ENCODE peak calls at places on chromosome 14, in eight cellular contexts. O is H54; W is naive thymus-derived CD8-positive, alpha-beta T cell; R is psoas muscle; B is pulmonary artery endothelial cell; V is T-cell; P is upper lobe of left lung; E is iris pigment epithelial cell. A is an unnamed sample.

GRCh38 chr14:102891556-102891955 is 30.9 kb upstream of the AMN start:
- DNase-seq in P (no peak), R (no peak), V (no peak), O (no peak), B (no peak), W (no peak), E (peak), A (no peak)

GRCh38 chr14:73458219-73458976 is at the start of gene NUMB:
- DNase-seq in R (peak), P (peak), W (peak), B (peak), O (peak), V (peak), E (peak), A (peak)

GRCh38 chr14:73718742-73719251 is 4.6 kb upstream of the PNMA1 start:
- DNase-seq in R (no peak), P (no peak), O (no peak), W (no peak), B (no peak), V (no peak), E (no peak), A (no peak)

GRCh38 chr14:59213368-59214315 is 25.2 kb downstream of the DAAM1 start:
- DNase-seq in O (no peak), V (no peak), R (no peak), W (no peak), B (no peak), E (peak), P (no peak), A (no peak)

GRCh38 chr14:92093320-92093719 is 13.1 kb downstream of the ATXN3 start:
- DNase-seq in B (no peak), W (no peak), V (no peak), O (no peak), E (no peak), R (no peak), P (no peak), A (no peak)

GRCh38 chr14:105748204-105748578 is 221.8 kb downstream of the TMEM121 start:
- DNase-seq in B (no peak), E (peak), V (no peak), W (no peak), O (peak), P (no peak), R (no peak), A (no peak)

GRCh38 chr14:51472881-51473280 is 178.8 kb upstream of the FRMD6 start:
- DNase-seq in R (no peak), E (no peak), B (no peak), W (no peak), V (no peak), P (no peak), O (no peak), A (no peak)

GRCh38 chr14:96203635-96204034 is 1.0 kb upstream of the BDKRB2 start:
- DNase-seq in R (no peak), O (peak), P (peak), E (peak), V (no peak), B (no peak), W (no peak), A (no peak)

GRCh38 chr14:90632451-90632850 is 183.8 kb downstream of the TTC7B start:
- DNase-seq in O (no peak), W (no peak), B (no peak), R (no peak), E (peak), P (no peak), V (no peak), A (no peak)

GRCh38 chr14:93073833-93074769 is 41.6 kb downstream of the ITPK1 start:
- DNase-seq in R (peak), B (no peak), V (no peak), O (no peak), W (no peak), P (peak), E (peak), A (no peak)

GRCh38 chr14:86799244-86799647 is 1193.7 kb downstream of the GALC start:
- DNase-seq in O (no peak), P (no peak), B (no peak), E (peak), V (no peak), W (no peak), R (no peak), A (no peak)

GRCh38 chr14:76917759-76918175 is 91.6 kb downstream of the LRRC74A start:
- DNase-seq in W (no peak), V (no peak), E (no peak), B (no peak), O (no peak), P (peak), R (peak), A (no peak)

GRCh38 chr14:92549853-92550244 is 36.3 kb downstream of the RIN3 start:
- DNase-seq in O (no peak), P (peak), R (peak), W (no peak), B (no peak), V (no peak), E (no peak), A (no peak)

GRCh38 chr14:34462132-34462893 is at the start of gene SPTSSA:
- DNase-seq in O (peak), W (peak), V (peak), E (peak), R (peak), P (peak), B (peak), A (peak)

GRCh38 chr14:68718033-68718725 is 74.7 kb downstream of the ZFP36L1 start:
- DNase-seq in W (no peak), V (no peak), R (no peak), B (no peak), O (peak), P (no peak), E (no peak), A (peak)

GRCh38 chr14:90681889-90682429 is 134.3 kb downstream of the TTC7B start:
- DNase-seq in W (no peak), P (no peak), B (no peak), R (no peak), E (no peak), O (no peak), V (no peak), A (no peak)

GRCh38 chr14:61240206-61240605 is 40.9 kb downstream of the TMEM30B start:
- DNase-seq in W (no peak), P (no peak), R (no peak), V (no peak), E (no peak), B (no peak), O (no peak), A (peak)

GRCh38 chr14:64812412-64812811 is 67.3 kb downstream of the SPTB start:
- DNase-seq in O (no peak), V (peak), E (no peak), B (no peak), P (peak), W (peak), R (peak), A (peak)

GRCh38 chr14:57480044-57480443 is 13.6 kb downstream of the CCDC198 start:
- DNase-seq in E (peak), R (no peak), V (no peak), O (no peak), P (no peak), W (no peak), B (no peak), A (no peak)

GRCh38 chr14:41668346-41668745 is 61.7 kb downstream of the LRFN5 start:
- DNase-seq in W (no peak), E (peak), P (no peak), B (no peak), O (no peak), V (no peak), R (no peak), A (no peak)

GRCh38 chr14:77201696-77202095 is 20.1 kb downstream of the TMEM63C start:
- DNase-seq in O (no peak), V (no peak), W (no peak), P (no peak), E (no peak), R (no peak), B (no peak), A (no peak)

GRCh38 chr14:103427485-103428443 is 42.5 kb downstream of the MARK3 start:
- DNase-seq in W (peak), R (no peak), E (peak), P (no peak), B (no peak), V (peak), O (no peak), A (peak)

A was measured in NAMALWA.